ENCODE peak calls at places on chromosomes 13 and 19, in four cellular contexts. G, U, X and T are unnamed samples.

GRCh38 chr19:19642506-19643157 is 825 bp downstream of the GMIP start:
- DNase-seq in G (peak), U (no peak), X (peak), T (peak)

GRCh38 chr13:112024577-112024976 is 42.4 kb upstream of the SOX1 start:
- DNase-seq in G (no peak), U (no peak), X (no peak), T (no peak)

GRCh38 chr19:41564515-41565383 is 11.2 kb upstream of the CEACAM21 start:
- DNase-seq in G (no peak), U (no peak), X (no peak), T (no peak)

GRCh38 chr13:99086149-99086868 is 108.4 kb upstream of the DOCK9 start:
- DNase-seq in G (no peak), U (no peak), X (peak), T (peak)

GRCh38 chr13:109331898-109332297 is 454.5 kb downstream of the IRS2 start:
- DNase-seq in G (no peak), U (no peak), X (no peak), T (no peak)

GRCh38 chr13:109166807-109167206 is 537.4 kb downstream of the MYO16 start:
- DNase-seq in G (no peak), U (no peak), X (no peak), T (no peak)

GRCh38 chr13:92739306-92739818 is 487.2 kb upstream of the GPC6 start:
- DNase-seq in G (no peak), U (no peak), X (no peak), T (no peak)

GRCh38 chr19:51901860-51902259 is 3.0 kb downstream of the ZNF649 start:
- DNase-seq in G (no peak), U (no peak), X (no peak), T (no peak)

GRCh38 chr19:507286-508203 is at the start of gene TPGS1:
- DNase-seq in G (peak), U (no peak), X (peak), T (peak)

GRCh38 chr19:48480151-48480475 is 10.9 kb downstream of the CYTH2 start:
- DNase-seq in G (no peak), U (no peak), X (no peak), T (no peak)

GRCh38 chr19:5436101-5436947 is 18.9 kb upstream of the ZNRF4 start:
- DNase-seq in G (no peak), U (no peak), X (peak), T (no peak)

GRCh38 chr19:45769821-45770191 is 754 bp upstream of the SIX5 start:
- DNase-seq in G (no peak), U (no peak), X (peak), T (no peak)

GRCh38 chr19:16527971-16528521 is 14.2 kb downstream of the CHERP start:
- DNase-seq in G (no peak), U (no peak), X (peak), T (no peak)

GRCh38 chr13:65808061-65808460 is 1422.1 kb downstream of the PCDH9 start:
- DNase-seq in G (no peak), U (no peak), X (no peak), T (no peak)

GRCh38 chr13:76647550-76647949 is 238.7 kb downstream of the KCTD12 start:
- DNase-seq in G (no peak), U (no peak), X (no peak), T (no peak)

GRCh38 chr19:39171479-39172465 is 25.0 kb upstream of the NCCRP1 start:
- DNase-seq in G (no peak), U (no peak), X (no peak), T (no peak)

GRCh38 chr19:47994209-47994802 is at the start of gene ELSPBP1:
- DNase-seq in G (no peak), U (no peak), X (no peak), T (no peak)

GRCh38 chr13:49457221-49457620 is 13.1 kb downstream of the SETDB2 start:
- DNase-seq in G (no peak), U (no peak), X (no peak), T (no peak)

GRCh38 chr13:92122454-92122853 is 724.0 kb downstream of the GPC5 start:
- DNase-seq in G (no peak), U (no peak), X (no peak), T (no peak)

GRCh38 chr13:33204130-33204927 is 81.2 kb downstream of the STARD13 start:
- DNase-seq in G (no peak), U (peak), X (no peak), T (no peak)

GRCh38 chr13:75685239-75685697 is 49.1 kb downstream of the LMO7 start:
- DNase-seq in G (no peak), U (no peak), X (no peak), T (no peak)

GRCh38 chr19:18804139-18804601 is 13.1 kb upstream of the COMP start:
- DNase-seq in G (no peak), U (no peak), X (no peak), T (no peak)

GRCh38 chr13:114130708-114131580 is 1.5 kb downstream of the RASA3 start:
- DNase-seq in G (no peak), U (no peak), X (peak), T (peak)

GRCh38 chr19:43560687-43561086 is 14.6 kb downstream of the XRCC1 start:
- DNase-seq in G (no peak), U (no peak), X (peak), T (no peak)

GRCh38 chr13:98158172-98158907 is 15.4 kb downstream of the FARP1 start:
- DNase-seq in G (no peak), U (no peak), X (no peak), T (no peak)

GRCh38 chr13:71621152-71622124 is 245.6 kb downstream of the DACH1 start:
- DNase-seq in G (no peak), U (no peak), X (no peak), T (no peak)

GRCh38 chr13:75541287-75541686 is 3.6 kb upstream of the COMMD6 start:
- DNase-seq in G (peak), U (no peak), X (peak), T (no peak)

GRCh38 chr19:1503925-1504430 is 8.8 kb downstream of the ADAMTSL5 start:
- DNase-seq in G (no peak), U (no peak), X (no peak), T (no peak)

GRCh38 chr19:48752511-48753365 is at the start of gene FUT1:
- DNase-seq in G (no peak), U (no peak), X (peak), T (no peak)

GRCh38 chr13:50990540-50991506 is 81.2 kb downstream of the RNASEH2B start:
- DNase-seq in G (no peak), U (no peak), X (peak), T (no peak)

GRCh38 chr19:38551450-38551813 is 66.3 kb downstream of the MAP4K1 start:
- DNase-seq in G (no peak), U (peak), X (peak), T (no peak)

GRCh38 chr13:49206641-49207040 is 13.5 kb upstream of the MLNR start:
- DNase-seq in G (no peak), U (no peak), X (no peak), T (no peak)

GRCh38 chr13:95697052-95697680 is 20.2 kb downstream of the DNAJC3 start:
- DNase-seq in G (no peak), U (no peak), X (no peak), T (no peak)

GRCh38 chr19:46903458-46903857 is 42.7 kb downstream of the ARHGAP35 start:
- DNase-seq in G (no peak), U (no peak), X (no peak), T (no peak)

GRCh38 chr19:48513289-48514122 is 1.9 kb upstream of the LMTK3 start:
- DNase-seq in G (peak), U (no peak), X (peak), T (peak)

GRCh38 chr13:99062593-99062992 is 84.7 kb upstream of the DOCK9 start:
- DNase-seq in G (no peak), U (no peak), X (no peak), T (no peak)

GRCh38 chr13:52125547-52125946 is 3.3 kb downstream of the NEK5 start:
- DNase-seq in G (no peak), U (no peak), X (peak), T (no peak)

GRCh38 chr13:97478247-97478646 is 44.3 kb downstream of the RAP2A start:
- DNase-seq in G (no peak), U (no peak), X (no peak), T (no peak)

GRCh38 chr19:29741226-29741625 is 26.2 kb upstream of the C19orf12 start:
- DNase-seq in G (no peak), U (no peak), X (no peak), T (no peak)

DNA sequence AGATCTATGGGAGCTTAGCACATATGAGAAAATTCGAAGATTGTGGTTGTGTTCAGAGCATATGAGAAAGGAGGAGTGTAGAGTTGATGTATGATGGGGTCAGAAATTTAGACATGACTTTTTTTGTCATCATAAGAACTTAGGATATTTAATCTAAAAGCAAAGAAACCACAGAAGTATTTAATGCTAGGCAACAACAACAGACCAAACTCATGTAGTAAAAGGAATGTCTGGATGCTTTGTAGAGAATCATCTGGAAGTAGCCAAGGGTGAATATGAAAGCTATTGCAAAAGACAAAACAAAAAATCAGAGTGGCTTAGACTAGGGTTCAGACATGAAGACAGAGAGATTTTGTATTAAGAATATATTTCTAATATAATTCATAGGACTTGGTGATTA is 190.3 kb downstream of the SLITRK1 start:
- DNase-seq in G (no peak), U (no peak), X (no peak), T (no peak)
- TF ChIP-seq SPI1 in G (no peak), U (no peak), X (no peak), T (no peak)

GRCh38 chr19:13244920-13245319 is 94.7 kb downstream of the IER2 start:
- DNase-seq in G (no peak), U (no peak), X (no peak), T (no peak)

GRCh38 chr19:13238891-13239534 is 88.8 kb downstream of the IER2 start:
- DNase-seq in G (no peak), U (no peak), X (no peak), T (no peak)

GRCh38 chr19:13243971-13244370 is 93.8 kb downstream of the IER2 start:
- DNase-seq in G (no peak), U (no peak), X (no peak), T (no peak)

GRCh38 chr19:13240312-13241022 is 90.3 kb downstream of the IER2 start:
- DNase-seq in G (no peak), U (no peak), X (no peak), T (no peak)

GRCh38 chr19:13241321-13242104 is 91.3 kb downstream of the IER2 start:
- DNase-seq in G (no peak), U (no peak), X (no peak), T (no peak)
- TF ChIP-seq SPI1 in G (no peak), U (no peak), X (no peak), T (no peak)

DNA sequence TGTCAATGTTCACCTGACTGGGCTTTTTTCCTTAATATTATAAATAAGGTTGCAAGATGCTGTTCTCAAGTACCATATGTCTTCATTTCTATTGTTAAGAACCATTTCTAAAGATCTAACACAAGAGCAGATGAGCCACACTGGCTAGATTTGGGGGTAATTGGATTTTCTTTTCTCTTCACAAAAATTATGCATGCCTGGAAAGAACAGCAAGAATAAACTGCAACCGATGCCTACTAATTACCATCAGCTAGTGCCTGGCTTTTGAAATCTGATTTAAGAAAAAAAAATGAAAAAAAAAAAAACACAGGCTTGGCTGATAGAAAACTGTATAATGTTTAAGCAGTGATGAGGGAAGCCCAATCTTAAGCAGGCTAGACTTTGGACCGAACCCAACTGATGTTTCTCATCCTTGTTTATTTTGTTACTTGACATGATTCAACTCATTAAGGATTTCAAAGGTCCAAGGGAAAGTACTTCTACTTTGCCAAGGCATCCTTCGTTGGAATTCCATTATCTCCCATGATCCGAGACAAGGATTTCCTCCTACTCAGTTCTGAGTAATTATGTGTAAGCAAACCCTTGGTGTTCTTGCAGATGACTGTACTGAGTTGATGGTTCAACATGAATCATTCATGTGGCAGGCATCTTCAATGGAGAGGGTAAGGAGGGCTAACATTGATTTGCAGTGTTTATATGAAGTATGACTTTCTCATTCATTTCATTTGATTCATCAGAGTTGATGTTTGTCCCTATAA is 300.5 kb downstream of the SPRY2 start:
- DNase-seq in G (no peak), U (no peak), X (no peak), T (no peak)
- TF ChIP-seq SPI1 in G (no peak), U (no peak), X (no peak), T (no peak)

GRCh38 chr13:44272692-44273091 is 100.9 kb upstream of the SERP2 start:
- DNase-seq in G (no peak), U (no peak), X (peak), T (no peak)

GRCh38 chr13:44271031-44271433 is 102.6 kb upstream of the SERP2 start:
- DNase-seq in G (no peak), U (no peak), X (peak), T (no peak)

GRCh38 chr13:44273216-44273615 is 100.4 kb upstream of the SERP2 start:
- DNase-seq in G (no peak), U (no peak), X (no peak), T (no peak)

GRCh38 chr13:44270153-44270552 is 103.5 kb upstream of the SERP2 start:
- DNase-seq in G (no peak), U (no peak), X (no peak), T (no peak)

DNA sequence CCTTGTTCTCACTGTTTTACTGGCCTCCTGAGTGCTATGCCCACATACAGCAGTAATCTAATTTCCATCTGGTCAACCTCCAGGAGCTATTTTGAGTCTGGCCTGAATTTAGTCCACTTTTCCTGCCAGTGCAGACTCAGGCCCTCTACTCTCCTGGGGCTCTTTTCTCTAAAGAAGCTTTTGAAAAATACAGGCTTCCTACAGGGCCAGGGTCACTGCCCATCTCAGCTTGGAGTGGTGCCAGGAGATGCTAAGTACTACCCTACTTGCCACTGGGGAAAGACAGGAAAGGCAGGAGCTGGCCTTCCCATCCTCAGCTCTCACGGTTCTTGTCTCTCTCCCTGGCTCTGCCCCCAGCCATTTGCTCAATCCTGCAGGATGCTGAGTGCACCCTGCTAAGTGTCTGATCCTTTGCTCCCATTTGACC is 101.7 kb upstream of the SERP2 start:
- DNase-seq in G (no peak), U (no peak), X (no peak), T (no peak)
- TF ChIP-seq SPI1 in G (no peak), U (no peak), X (no peak), T (no peak)

DNA sequence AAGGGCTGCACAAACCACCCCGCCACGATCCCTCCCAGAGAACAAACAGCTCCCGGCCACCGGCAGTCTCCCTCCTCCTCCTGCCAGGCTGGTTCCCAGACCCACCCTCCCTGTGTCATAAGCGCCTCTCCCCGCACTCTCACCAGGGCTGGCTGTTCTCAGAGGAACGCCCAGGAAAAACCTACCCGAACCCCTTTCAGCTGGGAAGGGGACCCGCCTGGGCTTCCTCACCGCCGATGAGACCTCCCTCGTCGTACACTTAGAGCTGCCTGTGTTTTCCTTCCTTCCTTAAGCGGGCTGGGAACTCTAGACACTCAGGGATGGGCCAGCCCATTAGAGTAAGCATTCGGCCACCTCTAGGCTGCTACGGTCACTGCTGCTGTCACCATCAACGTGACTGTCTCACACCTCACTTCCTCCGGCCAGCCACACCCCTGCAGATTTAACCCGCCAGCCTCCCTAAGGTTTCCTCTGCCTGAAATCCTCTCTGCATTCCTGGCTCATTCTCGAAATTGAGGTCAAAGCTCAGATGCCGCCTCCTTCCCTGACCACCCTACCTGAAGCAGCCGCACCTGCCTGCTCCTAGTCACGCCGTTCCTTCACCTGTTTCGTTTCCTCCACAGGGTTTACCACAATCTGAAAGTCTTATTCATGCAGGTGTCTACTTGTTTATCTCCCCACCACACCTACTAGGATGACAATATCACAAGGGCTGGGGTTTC is 6.3 kb upstream of the RDH13 start:
- DNase-seq in G (no peak), U (no peak), X (peak), T (no peak)
- TF ChIP-seq SPI1 in G (no peak), U (no peak), X (peak), T (no peak)

DNA sequence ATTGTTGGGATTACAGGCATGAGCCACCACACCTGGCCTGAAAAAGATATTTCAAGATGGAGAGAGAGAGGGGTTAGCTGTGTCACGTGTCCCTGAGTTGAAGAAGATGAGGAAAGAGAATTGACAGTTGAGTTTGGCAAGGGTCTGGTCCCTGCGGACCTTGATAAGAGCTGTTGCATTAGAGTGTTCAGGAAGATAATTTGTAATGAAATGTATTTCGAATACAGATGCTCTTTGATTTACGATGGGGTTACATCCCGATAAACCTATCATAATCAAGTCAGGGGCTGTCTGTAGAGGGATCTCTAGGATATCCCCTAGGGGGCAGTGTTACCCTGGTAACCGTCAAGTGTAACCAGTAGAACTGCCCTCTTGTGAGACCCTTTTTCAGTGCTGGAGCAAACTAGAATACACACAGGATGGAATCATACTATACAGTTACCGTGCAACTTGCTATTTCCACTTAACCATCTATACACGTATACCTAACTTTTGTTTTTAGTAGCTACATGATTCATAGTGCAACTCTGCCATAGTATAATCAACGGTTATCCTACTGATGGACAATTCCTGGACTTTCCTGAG is 1.5 kb upstream of the ELOF1 start:
- DNase-seq in G (peak), U (peak), X (peak), T (no peak)
- TF ChIP-seq SPI1 in G (no peak), U (no peak), X (no peak), T (no peak)

GRCh38 chr13:68440874-68441273 is 1210.7 kb upstream of the PCDH9 start:
- DNase-seq in G (no peak), U (no peak), X (no peak), T (no peak)

DNA sequence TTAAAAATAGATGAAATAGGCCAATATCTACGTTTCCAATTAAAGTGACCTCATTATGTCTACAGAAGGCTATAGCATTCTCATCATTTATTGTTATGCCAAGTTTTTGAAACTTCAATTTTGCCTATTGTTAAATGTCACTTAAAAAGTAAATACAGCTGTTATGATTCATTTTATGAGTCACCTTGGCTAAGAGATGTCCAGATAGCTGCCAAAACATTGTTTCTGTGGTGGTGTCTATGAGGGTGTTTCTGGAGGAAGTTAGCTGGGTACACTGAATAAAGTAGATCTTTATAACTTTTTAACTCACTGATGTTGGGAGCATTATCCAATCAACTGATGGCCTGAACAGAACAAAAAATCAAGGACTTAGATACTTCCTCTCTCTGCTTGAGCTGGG is 1209.7 kb upstream of the PCDH9 start:
- DNase-seq in G (no peak), U (no peak), X (no peak), T (no peak)
- TF ChIP-seq SPI1 in G (no peak), U (no peak), X (no peak), T (no peak)

GRCh38 chr19:10219678-10220077 is 11.5 kb downstream of the S1PR2 start:
- DNase-seq in G (no peak), U (peak), X (peak), T (no peak)
- TF ChIP-seq SPI1 in G (no peak), U (no peak), X (no peak), T (no peak)

GRCh38 chr13:20461860-20462532 is 63.7 kb downstream of the CRYL1 start:
- DNase-seq in G (no peak), U (no peak), X (no peak), T (no peak)
- TF ChIP-seq SPI1 in G (no peak), U (no peak), X (no peak), T (no peak)